ENCODE peak calls at places on chromosomes 6 and 20, in eight cellular contexts. C is PC-3, D is SK-N-SH, Y is hepatocyte, T is OCI-LY7, W is HCT116, F is MM.1S, L is GM23248. I is an unnamed sample.

GRCh38 chr20:3730803-3731370 is 1.6 kb upstream of the HSPA12B start:
- DNase-seq in C (no peak), D (no peak), Y (no peak), T (no peak), W (no peak), F (no peak), L (peak; percentile 10), I (no peak)

GRCh38 chr6:156976144-156977088 is 199.2 kb downstream of the ARID1B start:
- DNase-seq in C (no peak), D (no peak), Y (no peak), T (peak; percentile 86), W (no peak), F (no peak), L (peak; percentile 67), I (peak; percentile 35)

GRCh38 chr6:56709650-56710049 is 67.0 kb upstream of the DST start:
- DNase-seq in C (no peak), D (no peak), Y (no peak), T (no peak), W (no peak), F (no peak), L (no peak), I (peak; percentile 50)

GRCh38 chr6:118804091-118804490 is 89.9 kb upstream of the ASF1A start:
- DNase-seq in C (no peak), D (no peak), Y (no peak), T (no peak), W (no peak), F (no peak), L (peak; percentile 33), I (no peak)

GRCh38 chr6:144093658-144094057 is 1.7 kb downstream of the SF3B5 start:
- DNase-seq in C (no peak), D (no peak), Y (no peak), T (no peak), W (no peak), F (no peak), L (no peak), I (no peak)

GRCh38 chr6:35647400-35647799 is 41.3 kb downstream of the FKBP5 start:
- DNase-seq in C (no peak), D (no peak), Y (no peak), T (no peak), W (no peak), F (no peak), L (no peak), I (peak; percentile 33)

GRCh38 chr20:219290-220115 is 7.6 kb upstream of the DEFB129 start:
- DNase-seq in C (peak; percentile 63), D (peak; percentile 34), Y (peak; percentile 28), T (peak; percentile 27), W (peak; percentile 27), F (no peak), L (peak; percentile 42), I (peak; percentile 78)

GRCh38 chr6:39400026-39400425 is 77.5 kb upstream of the KCNK16 start:
- DNase-seq in C (no peak), D (no peak), Y (no peak), T (no peak), W (no peak), F (no peak), L (no peak), I (no peak)

GRCh38 chr6:43738267-43738676 is 31.7 kb upstream of the VEGFA start:
- DNase-seq in C (no peak), D (no peak), Y (no peak), T (no peak), W (no peak), F (no peak), L (no peak), I (no peak)

GRCh38 chr6:166307981-166308768 is at the start of gene PRR18:
- DNase-seq in C (no peak), D (peak; percentile 75), Y (peak; percentile 36), T (peak; percentile 65), W (no peak), F (no peak), L (peak; percentile 31), I (peak; percentile 60)

GRCh38 chr6:50905297-50905696 is 86.6 kb downstream of the TFAP2B start:
- DNase-seq in C (peak; percentile 78), D (no peak), Y (peak; percentile 27), T (no peak), W (no peak), F (no peak), L (no peak), I (no peak)

GRCh38 chr20:34753706-34754461 is 49.7 kb downstream of the TP53INP2 start:
- DNase-seq in C (no peak), D (no peak), Y (no peak), T (no peak), W (no peak), F (no peak), L (peak; percentile 69), I (peak; percentile 39)

GRCh38 chr20:39399463-39399862 is 437.3 kb downstream of the DHX35 start:
- DNase-seq in C (no peak), D (no peak), Y (no peak), T (no peak), W (no peak), F (no peak), L (no peak), I (peak; percentile 2)

GRCh38 chr6:113734886-113735481 is 122.2 kb upstream of the MARCKS start:
- DNase-seq in C (no peak), D (no peak), Y (no peak), T (no peak), W (no peak), F (no peak), L (peak; percentile 60), I (no peak)

GRCh38 chr6:155117266-155117665 is 122.2 kb downstream of the TIAM2 start:
- DNase-seq in C (peak; percentile 39), D (no peak), Y (no peak), T (no peak), W (no peak), F (no peak), L (peak; percentile 81), I (no peak)

GRCh38 chr6:25094726-25095125 is 159.0 kb upstream of the RIPOR2 start:
- DNase-seq in C (no peak), D (no peak), Y (no peak), T (no peak), W (no peak), F (no peak), L (no peak), I (no peak)

GRCh38 chr6:40436685-40437604 is 150.2 kb downstream of the LRFN2 start:
- DNase-seq in C (peak; percentile 45), D (peak; percentile 66), Y (no peak), T (no peak), W (no peak), F (no peak), L (peak; percentile 12), I (no peak)

GRCh38 chr6:27096834-27097511 is 150.5 kb upstream of the PRSS16 start:
- DNase-seq in C (no peak), D (peak; percentile 59), Y (peak; percentile 77), T (no peak), W (peak; percentile 26), F (no peak), L (peak; percentile 63), I (peak; percentile 85)

GRCh38 chr6:144064831-144065668 is 30.3 kb downstream of the SF3B5 start:
- DNase-seq in C (no peak), D (no peak), Y (peak; percentile 7), T (peak; percentile 13), W (no peak), F (no peak), L (peak; percentile 33), I (peak; percentile 30)

GRCh38 chr6:169654590-169655391 is 47.0 kb downstream of the WDR27 start:
- DNase-seq in C (peak; percentile 74), D (peak; percentile 68), Y (no peak), T (peak; percentile 56), W (no peak), F (no peak), L (no peak), I (peak; percentile 82)

GRCh38 chr6:128233501-128233900 is 286.9 kb downstream of the PTPRK start:
- DNase-seq in C (no peak), D (no peak), Y (no peak), T (no peak), W (no peak), F (no peak), L (no peak), I (no peak)

GRCh38 chr20:44721785-44722054 is 6.6 kb downstream of the CCN5 start:
- DNase-seq in C (no peak), D (no peak), Y (no peak), T (no peak), W (no peak), F (no peak), L (no peak), I (no peak)

GRCh38 chr20:44724423-44725091 is 9.4 kb downstream of the CCN5 start:
- DNase-seq in C (no peak), D (no peak), Y (no peak), T (no peak), W (no peak), F (no peak), L (no peak), I (peak; percentile 55)

GRCh38 chr20:44722990-44723389 is 7.8 kb downstream of the CCN5 start:
- DNase-seq in C (no peak), D (no peak), Y (no peak), T (no peak), W (no peak), F (no peak), L (no peak), I (no peak)

GRCh38 chr20:44723798-44724362 is 8.7 kb downstream of the CCN5 start:
- DNase-seq in C (no peak), D (no peak), Y (no peak), T (no peak), W (no peak), F (no peak), L (no peak), I (no peak)

DNA sequence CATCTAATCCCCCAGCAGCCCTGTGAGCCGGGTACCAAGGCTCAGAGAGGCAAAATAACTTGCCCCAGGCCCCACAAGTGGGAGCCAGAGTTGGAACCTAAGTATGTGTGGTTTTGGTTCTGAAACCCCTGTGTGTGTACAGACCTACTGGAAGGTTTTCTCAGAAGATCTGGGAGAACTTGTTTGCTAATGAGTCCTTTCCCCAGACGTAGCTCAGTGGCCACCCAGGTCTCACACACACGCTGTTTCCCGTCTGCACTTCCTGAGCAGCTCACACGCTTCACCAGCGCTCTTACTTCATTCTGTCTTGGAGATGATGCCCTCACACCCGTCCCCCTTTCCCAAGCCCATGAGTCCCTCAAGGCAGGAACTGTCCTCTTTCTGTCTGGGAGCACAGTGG is 8.2 kb downstream of the CCN5 start:
- DNase-seq in C (no peak), D (no peak), Y (no peak), T (no peak), W (no peak), F (no peak), L (no peak), I (no peak)
- H3K9me2 ChIP-seq in C (no peaks in the 10 kb centered on the region), D (no peaks in the 10 kb centered on the region), Y (no peaks in the 10 kb centered on the region), T (no peaks in the 10 kb centered on the region), W (no peaks in the 10 kb centered on the region), F (no peaks in the 10 kb centered on the region), L (no peaks in the 10 kb centered on the region), I (no peaks in the 10 kb centered on the region)

GRCh38 chr6:136191606-136192005 is 58.5 kb downstream of the MTFR2 start:
- DNase-seq in C (no peak), D (no peak), Y (no peak), T (no peak), W (no peak), F (no peak), L (no peak), I (peak; percentile 36)
- TF ChIP-seq EZH2phosphoT487 in C (no peak), D (no peak), Y (no peak), T (no peak), W (no peak), F (no peak), L (no peak), I (no peak)

GRCh38 chr20:19531446-19531845 is 226.6 kb upstream of the RIN2 start:
- DNase-seq in C (peak; percentile 17), D (no peak), Y (no peak), T (no peak), W (no peak), F (no peak), L (no peak), I (no peak)
- H3K9me2 ChIP-seq in C (no peaks in the 10 kb centered on the region), D (no peaks in the 10 kb centered on the region), Y (no peaks in the 10 kb centered on the region), T (no peaks in the 10 kb centered on the region), W (no peaks in the 10 kb centered on the region), F (no peaks in the 10 kb centered on the region), L (no peaks in the 10 kb centered on the region), I (peaks cover 10% of the 10 kb centered on the region)

GRCh38 chr20:41329435-41330342 is 10.9 kb upstream of the LPIN3 start:
- DNase-seq in C (peak; percentile 96), D (no peak), Y (peak; percentile 74), T (no peak), W (peak; percentile 26), F (peak; percentile 68), L (peak; percentile 98), I (no peak)
- TF ChIP-seq EZH2phosphoT487 in C (no peak), D (no peak), Y (no peak), T (no peak), W (no peak), F (no peak), L (no peak), I (no peak)